ENCODE peak calls at places on chromosome 1, in eight cellular contexts. F, P, G, I, T, S, M and O are unnamed samples.

GRCh38 chr1:60598055-60598910 is 484.1 kb upstream of the NFIA start:
- DNase-seq in F (no peak), P (no peak), G (no peak), I (no peak), T (no peak), S (no peak), M (no peak), O (no peak)

GRCh38 chr1:109805486-109806180 is 41.9 kb upstream of the EPS8L3 start:
- DNase-seq in F (no peak), P (peak; percentile 14), G (no peak), I (peak; percentile 61), T (no peak), S (no peak), M (no peak), O (no peak)

GRCh38 chr1:10691075-10691739 is 105.2 kb downstream of the CASZ1 start:
- DNase-seq in F (no peak), P (no peak), G (no peak), I (no peak), T (no peak), S (no peak), M (no peak), O (no peak)

GRCh38 chr1:64183985-64184440 is 19.4 kb upstream of the UBE2U start:
- DNase-seq in F (no peak), P (no peak), G (no peak), I (no peak), T (no peak), S (peak; percentile 70), M (no peak), O (peak; percentile 16)

GRCh38 chr1:67308136-67308535 is 463 bp downstream of the IL12RB2 start:
- DNase-seq in F (no peak), P (no peak), G (no peak), I (no peak), T (peak; percentile 26), S (no peak), M (no peak), O (no peak)

GRCh38 chr1:81827942-81828341 is 27.2 kb downstream of the ADGRL2 start:
- DNase-seq in F (no peak), P (no peak), G (no peak), I (no peak), T (no peak), S (no peak), M (no peak), O (no peak)

GRCh38 chr1:8204823-8205222 is 113.1 kb upstream of the SLC45A1 start:
- DNase-seq in F (no peak), P (no peak), G (no peak), I (no peak), T (no peak), S (no peak), M (no peak), O (no peak)

GRCh38 chr1:43405219-43405875 is 15.6 kb downstream of the SZT2 start:
- DNase-seq in F (no peak), P (no peak), G (no peak), I (no peak), T (no peak), S (peak; percentile 27), M (no peak), O (no peak)

GRCh38 chr1:225451840-225452515 is 24.1 kb upstream of the LBR start:
- DNase-seq in F (no peak), P (peak; percentile 69), G (no peak), I (no peak), T (no peak), S (no peak), M (no peak), O (no peak)

GRCh38 chr1:17207540-17207939 is 2.6 kb downstream of the PADI1 start:
- DNase-seq in F (no peak), P (no peak), G (no peak), I (no peak), T (no peak), S (no peak), M (no peak), O (no peak)

GRCh38 chr1:60581455-60582220 is 500.7 kb upstream of the NFIA start:
- DNase-seq in F (no peak), P (no peak), G (no peak), I (no peak), T (no peak), S (no peak), M (no peak), O (no peak)

GRCh38 chr1:2352341-2353214 is 38.8 kb downstream of the MORN1 start:
- DNase-seq in F (peak; percentile 72), P (no peak), G (peak; percentile 7), I (peak; percentile 57), T (no peak), S (no peak), M (no peak), O (no peak)

GRCh38 chr1:155009221-155009711 is 6.7 kb downstream of the ZBTB7B start:
- DNase-seq in F (no peak), P (no peak), G (no peak), I (no peak), T (peak; percentile 41), S (no peak), M (no peak), O (no peak)